ENCODE peak calls at places on chromosomes 4 and X, in five cellular contexts. One of them, this sample, is unnamed.

GRCh38 chrX:71579990-71580380 is 1.7 kb downstream of the GCNA start:
- DNase-seq in choroid plexus epithelial cell: no peak
- DNase-seq in left cardiac atrium: no peak
- DNase-seq in left lung: no peak
- DNase-seq in skeletal muscle cell: no peak
- DNase-seq in this sample: no peak

GRCh38 chr4:45741897-45742296 is 382.0 kb downstream of the GABRG1 start:
- DNase-seq in choroid plexus epithelial cell: no peak
- DNase-seq in left cardiac atrium: no peak
- DNase-seq in left lung: no peak
- DNase-seq in skeletal muscle cell: no peak
- DNase-seq in this sample: no peak

GRCh38 chr4:74418063-74418670 is 26.8 kb upstream of the AREG start:
- DNase-seq in choroid plexus epithelial cell: peak
- DNase-seq in left cardiac atrium: no peak
- DNase-seq in left lung: no peak
- DNase-seq in skeletal muscle cell: peak
- DNase-seq in this sample: no peak

GRCh38 chr4:107691378-107691777 is 28.7 kb downstream of the PAPSS1 start:
- DNase-seq in choroid plexus epithelial cell: no peak
- DNase-seq in left cardiac atrium: no peak
- DNase-seq in left lung: no peak
- DNase-seq in skeletal muscle cell: no peak
- DNase-seq in this sample: no peak

GRCh38 chr4:73281396-73281795 is 22.8 kb upstream of the ANKRD17 start:
- DNase-seq in choroid plexus epithelial cell: no peak
- DNase-seq in left cardiac atrium: no peak
- DNase-seq in left lung: no peak
- DNase-seq in skeletal muscle cell: no peak
- DNase-seq in this sample: no peak

GRCh38 chr4:140071806-140072205 is 82.2 kb downstream of the MAML3 start:
- DNase-seq in choroid plexus epithelial cell: peak
- DNase-seq in left cardiac atrium: peak
- DNase-seq in left lung: no peak
- DNase-seq in skeletal muscle cell: peak
- DNase-seq in this sample: no peak

GRCh38 chr4:99875073-99875472 is 19.2 kb downstream of the LAMTOR3 start:
- DNase-seq in choroid plexus epithelial cell: no peak
- DNase-seq in left cardiac atrium: no peak
- DNase-seq in left lung: no peak
- DNase-seq in skeletal muscle cell: no peak
- DNase-seq in this sample: no peak

GRCh38 chrX:634306-634958 is 3.8 kb downstream of the SHOX start:
- DNase-seq in choroid plexus epithelial cell: no peak
- DNase-seq in left cardiac atrium: no peak
- DNase-seq in left lung: no peak
- DNase-seq in skeletal muscle cell: no peak
- DNase-seq in this sample: no peak

GRCh38 chrX:5959286-5959685 is 269.4 kb downstream of the NLGN4X start:
- DNase-seq in choroid plexus epithelial cell: no peak
- DNase-seq in left cardiac atrium: no peak
- DNase-seq in left lung: no peak
- DNase-seq in skeletal muscle cell: no peak
- DNase-seq in this sample: no peak

GRCh38 chr4:137614491-137614890 is 82.2 kb upstream of the PCDH18 start:
- DNase-seq in choroid plexus epithelial cell: no peak
- DNase-seq in left cardiac atrium: no peak
- DNase-seq in left lung: no peak
- DNase-seq in skeletal muscle cell: no peak
- DNase-seq in this sample: no peak

GRCh38 chr4:45131020-45131419 is 404.7 kb upstream of the GNPDA2 start:
- DNase-seq in choroid plexus epithelial cell: no peak
- DNase-seq in left cardiac atrium: no peak
- DNase-seq in left lung: no peak
- DNase-seq in skeletal muscle cell: no peak
- DNase-seq in this sample: no peak

GRCh38 chr4:27048350-27049100 is 187.9 kb downstream of the STIM2 start:
- DNase-seq in choroid plexus epithelial cell: peak
- DNase-seq in left cardiac atrium: no peak
- DNase-seq in left lung: no peak
- DNase-seq in skeletal muscle cell: no peak
- DNase-seq in this sample: peak

GRCh38 chr4:119623025-119623424 is 5.6 kb downstream of the PDE5A start:
- DNase-seq in choroid plexus epithelial cell: peak
- DNase-seq in left cardiac atrium: no peak
- DNase-seq in left lung: no peak
- DNase-seq in skeletal muscle cell: no peak
- DNase-seq in this sample: no peak

GRCh38 chrX:147838465-147839131 is 73.1 kb upstream of the FMR1 start:
- DNase-seq in choroid plexus epithelial cell: peak
- DNase-seq in left cardiac atrium: no peak
- DNase-seq in left lung: no peak
- DNase-seq in skeletal muscle cell: no peak
- DNase-seq in this sample: no peak

GRCh38 chrX:150869450-150869849 is 29.0 kb downstream of the CD99L2 start:
- DNase-seq in choroid plexus epithelial cell: no peak
- DNase-seq in left cardiac atrium: no peak
- DNase-seq in left lung: no peak
- DNase-seq in skeletal muscle cell: no peak
- DNase-seq in this sample: no peak

GRCh38 chr4:168634276-168634802 is 137.5 kb downstream of the PALLD start:
- DNase-seq in choroid plexus epithelial cell: peak
- DNase-seq in left cardiac atrium: no peak
- DNase-seq in left lung: peak
- DNase-seq in skeletal muscle cell: peak
- DNase-seq in this sample: peak

GRCh38 chrX:102063445-102064074 is 61.9 kb upstream of the TCEAL2 start:
- DNase-seq in choroid plexus epithelial cell: no peak
- DNase-seq in left cardiac atrium: no peak
- DNase-seq in left lung: no peak
- DNase-seq in skeletal muscle cell: no peak
- DNase-seq in this sample: no peak

GRCh38 chr4:42640613-42641012 is 16.3 kb downstream of the ATP8A1 start:
- DNase-seq in choroid plexus epithelial cell: no peak
- DNase-seq in left cardiac atrium: no peak
- DNase-seq in left lung: no peak
- DNase-seq in skeletal muscle cell: no peak
- DNase-seq in this sample: no peak

GRCh38 chr4:128355301-128355700 is 67.7 kb upstream of the PGRMC2 start:
- DNase-seq in choroid plexus epithelial cell: no peak
- DNase-seq in left cardiac atrium: no peak
- DNase-seq in left lung: no peak
- DNase-seq in skeletal muscle cell: no peak
- DNase-seq in this sample: peak

GRCh38 chr4:181566490-181566889 is 676.7 kb upstream of the TENM3 start:
- DNase-seq in choroid plexus epithelial cell: peak
- DNase-seq in left cardiac atrium: no peak
- DNase-seq in left lung: no peak
- DNase-seq in skeletal muscle cell: peak
- DNase-seq in this sample: peak